ENCODE peak calls at places on chromosomes 16 and 17, in nine cellular contexts. One of them, this sample, is unnamed.

GRCh38 chr17:6453279-6454024 is 9.2 kb downstream of the PIMREG start:
- DNase-seq in activated T-helper 2 cell treated with anti-CD3 and anti-CD28 coated beads, Interferon-gamma antibody, Interleukin-2, Interleukin-4, amounts not matched to agents 10 μg/mL and 5 μg/mL and 100 μg/mL, durations not matched to agents 14 hours and 24 hours and 36 hours: no peak
- DNase-seq in activated naive CD4-positive, alpha-beta T cell treated with anti-CD3 and anti-CD28 coated beads, Interleukin-2, amount 50 U/mL, for 72 hours: no peak
- DNase-seq in Right ventricle myocardium superior: no peak
- DNase-seq in anterior cingulate cortex: no peak
- DNase-seq in effector CD4-positive, alpha-beta T cell: no peak
- DNase-seq in cardiac muscle cell: no peak
- DNase-seq in activated CD4-positive, alpha-beta T cell treated with anti-CD3 and anti-CD28 coated beads for 1 hour: no peak
- DNase-seq in stimulated activated CD8-positive, alpha-beta memory T cell treated with anti-CD3 and anti-CD28 coated beads, Interleukin-15, amount 100 ng/mL, for 4 hours: no peak
- DNase-seq in this sample: no peak

GRCh38 chr16:89383095-89384003 is 107.0 kb downstream of the ANKRD11 start:
- DNase-seq in activated CD4-positive, alpha-beta T cell treated with anti-CD3 and anti-CD28 coated beads for 1 hour: no peak
- DNase-seq in effector CD4-positive, alpha-beta T cell: no peak
- DNase-seq in activated naive CD4-positive, alpha-beta T cell treated with anti-CD3 and anti-CD28 coated beads, Interleukin-2, amount 50 U/mL, for 72 hours: no peak
- DNase-seq in stimulated activated CD8-positive, alpha-beta memory T cell treated with anti-CD3 and anti-CD28 coated beads, Interleukin-15, amount 100 ng/mL, for 4 hours: no peak
- DNase-seq in activated T-helper 2 cell treated with anti-CD3 and anti-CD28 coated beads, Interferon-gamma antibody, Interleukin-2, Interleukin-4, amounts not matched to agents 10 μg/mL and 5 μg/mL and 100 μg/mL, durations not matched to agents 14 hours and 24 hours and 36 hours: no peak
- DNase-seq in Right ventricle myocardium superior: peak; percentile 66
- DNase-seq in cardiac muscle cell: peak; percentile 65
- DNase-seq in anterior cingulate cortex: no peak
- DNase-seq in this sample: no peak

GRCh38 chr16:67024384-67024896 is 4.5 kb upstream of the CBFB start:
- DNase-seq in Right ventricle myocardium superior: no peak
- DNase-seq in cardiac muscle cell: no peak
- DNase-seq in activated naive CD4-positive, alpha-beta T cell treated with anti-CD3 and anti-CD28 coated beads, Interleukin-2, amount 50 U/mL, for 72 hours: no peak
- DNase-seq in activated T-helper 2 cell treated with anti-CD3 and anti-CD28 coated beads, Interferon-gamma antibody, Interleukin-2, Interleukin-4, amounts not matched to agents 10 μg/mL and 5 μg/mL and 100 μg/mL, durations not matched to agents 14 hours and 24 hours and 36 hours: no peak
- DNase-seq in stimulated activated CD8-positive, alpha-beta memory T cell treated with anti-CD3 and anti-CD28 coated beads, Interleukin-15, amount 100 ng/mL, for 4 hours: no peak
- DNase-seq in anterior cingulate cortex: no peak
- DNase-seq in effector CD4-positive, alpha-beta T cell: no peak
- DNase-seq in activated CD4-positive, alpha-beta T cell treated with anti-CD3 and anti-CD28 coated beads for 1 hour: no peak
- DNase-seq in this sample: no peak

GRCh38 chr16:49921791-49922456 is 66.0 kb upstream of the ZNF423 start:
- DNase-seq in cardiac muscle cell: peak; percentile 69
- DNase-seq in stimulated activated CD8-positive, alpha-beta memory T cell treated with anti-CD3 and anti-CD28 coated beads, Interleukin-15, amount 100 ng/mL, for 4 hours: no peak
- DNase-seq in activated T-helper 2 cell treated with anti-CD3 and anti-CD28 coated beads, Interferon-gamma antibody, Interleukin-2, Interleukin-4, amounts not matched to agents 10 μg/mL and 5 μg/mL and 100 μg/mL, durations not matched to agents 14 hours and 24 hours and 36 hours: peak; percentile 23
- DNase-seq in anterior cingulate cortex: peak; percentile 33
- DNase-seq in activated CD4-positive, alpha-beta T cell treated with anti-CD3 and anti-CD28 coated beads for 1 hour: peak; percentile 14
- DNase-seq in activated naive CD4-positive, alpha-beta T cell treated with anti-CD3 and anti-CD28 coated beads, Interleukin-2, amount 50 U/mL, for 72 hours: no peak
- DNase-seq in Right ventricle myocardium superior: peak; percentile 60
- DNase-seq in effector CD4-positive, alpha-beta T cell: no peak
- DNase-seq in this sample: no peak

GRCh38 chr17:60086822-60087591 is 8.3 kb upstream of the HEATR6 start:
- DNase-seq in anterior cingulate cortex: no peak
- DNase-seq in activated T-helper 2 cell treated with anti-CD3 and anti-CD28 coated beads, Interferon-gamma antibody, Interleukin-2, Interleukin-4, amounts not matched to agents 10 μg/mL and 5 μg/mL and 100 μg/mL, durations not matched to agents 14 hours and 24 hours and 36 hours: no peak
- DNase-seq in stimulated activated CD8-positive, alpha-beta memory T cell treated with anti-CD3 and anti-CD28 coated beads, Interleukin-15, amount 100 ng/mL, for 4 hours: no peak
- DNase-seq in effector CD4-positive, alpha-beta T cell: no peak
- DNase-seq in activated CD4-positive, alpha-beta T cell treated with anti-CD3 and anti-CD28 coated beads for 1 hour: no peak
- DNase-seq in Right ventricle myocardium superior: no peak
- DNase-seq in activated naive CD4-positive, alpha-beta T cell treated with anti-CD3 and anti-CD28 coated beads, Interleukin-2, amount 50 U/mL, for 72 hours: no peak
- DNase-seq in cardiac muscle cell: peak; percentile 38
- DNase-seq in this sample: peak; percentile 16

GRCh38 chr17:79797492-79798295 is 817 bp upstream of the CBX8 start:
- DNase-seq in activated CD4-positive, alpha-beta T cell treated with anti-CD3 and anti-CD28 coated beads for 1 hour: no peak
- DNase-seq in Right ventricle myocardium superior: peak; percentile 51
- DNase-seq in cardiac muscle cell: no peak
- DNase-seq in anterior cingulate cortex: no peak
- DNase-seq in stimulated activated CD8-positive, alpha-beta memory T cell treated with anti-CD3 and anti-CD28 coated beads, Interleukin-15, amount 100 ng/mL, for 4 hours: no peak
- DNase-seq in activated T-helper 2 cell treated with anti-CD3 and anti-CD28 coated beads, Interferon-gamma antibody, Interleukin-2, Interleukin-4, amounts not matched to agents 10 μg/mL and 5 μg/mL and 100 μg/mL, durations not matched to agents 14 hours and 24 hours and 36 hours: no peak
- DNase-seq in effector CD4-positive, alpha-beta T cell: no peak
- DNase-seq in activated naive CD4-positive, alpha-beta T cell treated with anti-CD3 and anti-CD28 coated beads, Interleukin-2, amount 50 U/mL, for 72 hours: no peak
- DNase-seq in this sample: no peak

GRCh38 chr16:88451586-88452484 is 1.2 kb upstream of the ZFPM1 start:
- DNase-seq in activated T-helper 2 cell treated with anti-CD3 and anti-CD28 coated beads, Interferon-gamma antibody, Interleukin-2, Interleukin-4, amounts not matched to agents 10 μg/mL and 5 μg/mL and 100 μg/mL, durations not matched to agents 14 hours and 24 hours and 36 hours: no peak
- DNase-seq in anterior cingulate cortex: no peak
- DNase-seq in Right ventricle myocardium superior: no peak
- DNase-seq in activated naive CD4-positive, alpha-beta T cell treated with anti-CD3 and anti-CD28 coated beads, Interleukin-2, amount 50 U/mL, for 72 hours: peak; percentile 64
- DNase-seq in cardiac muscle cell: no peak
- DNase-seq in stimulated activated CD8-positive, alpha-beta memory T cell treated with anti-CD3 and anti-CD28 coated beads, Interleukin-15, amount 100 ng/mL, for 4 hours: no peak
- DNase-seq in effector CD4-positive, alpha-beta T cell: peak; percentile 29
- DNase-seq in activated CD4-positive, alpha-beta T cell treated with anti-CD3 and anti-CD28 coated beads for 1 hour: no peak
- DNase-seq in this sample: no peak

GRCh38 chr17:49787932-49788442 is 494 bp upstream of the KAT7 start:
- DNase-seq in effector CD4-positive, alpha-beta T cell: peak; percentile 4
- DNase-seq in cardiac muscle cell: no peak
- DNase-seq in activated CD4-positive, alpha-beta T cell treated with anti-CD3 and anti-CD28 coated beads for 1 hour: no peak
- DNase-seq in anterior cingulate cortex: peak; percentile 22
- DNase-seq in stimulated activated CD8-positive, alpha-beta memory T cell treated with anti-CD3 and anti-CD28 coated beads, Interleukin-15, amount 100 ng/mL, for 4 hours: no peak
- DNase-seq in activated naive CD4-positive, alpha-beta T cell treated with anti-CD3 and anti-CD28 coated beads, Interleukin-2, amount 50 U/mL, for 72 hours: no peak
- DNase-seq in activated T-helper 2 cell treated with anti-CD3 and anti-CD28 coated beads, Interferon-gamma antibody, Interleukin-2, Interleukin-4, amounts not matched to agents 10 μg/mL and 5 μg/mL and 100 μg/mL, durations not matched to agents 14 hours and 24 hours and 36 hours: no peak
- DNase-seq in Right ventricle myocardium superior: no peak
- DNase-seq in this sample: no peak

GRCh38 chr16:58501242-58502131 is 1.5 kb downstream of the NDRG4 start:
- DNase-seq in effector CD4-positive, alpha-beta T cell: peak; percentile 40
- DNase-seq in Right ventricle myocardium superior: no peak
- DNase-seq in cardiac muscle cell: no peak
- DNase-seq in anterior cingulate cortex: peak; percentile 79
- DNase-seq in activated CD4-positive, alpha-beta T cell treated with anti-CD3 and anti-CD28 coated beads for 1 hour: peak; percentile 34
- DNase-seq in stimulated activated CD8-positive, alpha-beta memory T cell treated with anti-CD3 and anti-CD28 coated beads, Interleukin-15, amount 100 ng/mL, for 4 hours: no peak
- DNase-seq in activated naive CD4-positive, alpha-beta T cell treated with anti-CD3 and anti-CD28 coated beads, Interleukin-2, amount 50 U/mL, for 72 hours: peak; percentile 55
- DNase-seq in activated T-helper 2 cell treated with anti-CD3 and anti-CD28 coated beads, Interferon-gamma antibody, Interleukin-2, Interleukin-4, amounts not matched to agents 10 μg/mL and 5 μg/mL and 100 μg/mL, durations not matched to agents 14 hours and 24 hours and 36 hours: no peak
- DNase-seq in this sample: no peak

GRCh38 chr17:10842658-10843057 is 4.8 kb upstream of the PIRT start:
- DNase-seq in activated T-helper 2 cell treated with anti-CD3 and anti-CD28 coated beads, Interferon-gamma antibody, Interleukin-2, Interleukin-4, amounts not matched to agents 10 μg/mL and 5 μg/mL and 100 μg/mL, durations not matched to agents 14 hours and 24 hours and 36 hours: no peak
- DNase-seq in cardiac muscle cell: no peak
- DNase-seq in anterior cingulate cortex: peak; percentile 52
- DNase-seq in stimulated activated CD8-positive, alpha-beta memory T cell treated with anti-CD3 and anti-CD28 coated beads, Interleukin-15, amount 100 ng/mL, for 4 hours: no peak
- DNase-seq in effector CD4-positive, alpha-beta T cell: no peak
- DNase-seq in activated naive CD4-positive, alpha-beta T cell treated with anti-CD3 and anti-CD28 coated beads, Interleukin-2, amount 50 U/mL, for 72 hours: no peak
- DNase-seq in Right ventricle myocardium superior: no peak
- DNase-seq in activated CD4-positive, alpha-beta T cell treated with anti-CD3 and anti-CD28 coated beads for 1 hour: no peak
- DNase-seq in this sample: no peak

GRCh38 chr17:30450125-30451027 is 26.8 kb upstream of the GOSR1 start:
- DNase-seq in stimulated activated CD8-positive, alpha-beta memory T cell treated with anti-CD3 and anti-CD28 coated beads, Interleukin-15, amount 100 ng/mL, for 4 hours: no peak
- DNase-seq in Right ventricle myocardium superior: no peak
- DNase-seq in effector CD4-positive, alpha-beta T cell: no peak
- DNase-seq in cardiac muscle cell: peak; percentile 50
- DNase-seq in activated CD4-positive, alpha-beta T cell treated with anti-CD3 and anti-CD28 coated beads for 1 hour: no peak
- DNase-seq in activated naive CD4-positive, alpha-beta T cell treated with anti-CD3 and anti-CD28 coated beads, Interleukin-2, amount 50 U/mL, for 72 hours: no peak
- DNase-seq in activated T-helper 2 cell treated with anti-CD3 and anti-CD28 coated beads, Interferon-gamma antibody, Interleukin-2, Interleukin-4, amounts not matched to agents 10 μg/mL and 5 μg/mL and 100 μg/mL, durations not matched to agents 14 hours and 24 hours and 36 hours: no peak
- DNase-seq in anterior cingulate cortex: no peak
- DNase-seq in this sample: no peak

GRCh38 chr16:10906914-10907756 is 30.1 kb downstream of the CIITA start:
- DNase-seq in activated naive CD4-positive, alpha-beta T cell treated with anti-CD3 and anti-CD28 coated beads, Interleukin-2, amount 50 U/mL, for 72 hours: no peak
- DNase-seq in Right ventricle myocardium superior: peak; percentile 74
- DNase-seq in anterior cingulate cortex: peak; percentile 19
- DNase-seq in stimulated activated CD8-positive, alpha-beta memory T cell treated with anti-CD3 and anti-CD28 coated beads, Interleukin-15, amount 100 ng/mL, for 4 hours: no peak
- DNase-seq in activated T-helper 2 cell treated with anti-CD3 and anti-CD28 coated beads, Interferon-gamma antibody, Interleukin-2, Interleukin-4, amounts not matched to agents 10 μg/mL and 5 μg/mL and 100 μg/mL, durations not matched to agents 14 hours and 24 hours and 36 hours: no peak
- DNase-seq in activated CD4-positive, alpha-beta T cell treated with anti-CD3 and anti-CD28 coated beads for 1 hour: no peak
- DNase-seq in effector CD4-positive, alpha-beta T cell: no peak
- DNase-seq in cardiac muscle cell: no peak
- DNase-seq in this sample: no peak

GRCh38 chr17:60173304-60173807 is 23.6 kb downstream of the CA4 start:
- DNase-seq in activated naive CD4-positive, alpha-beta T cell treated with anti-CD3 and anti-CD28 coated beads, Interleukin-2, amount 50 U/mL, for 72 hours: no peak
- DNase-seq in effector CD4-positive, alpha-beta T cell: no peak
- DNase-seq in activated CD4-positive, alpha-beta T cell treated with anti-CD3 and anti-CD28 coated beads for 1 hour: no peak
- DNase-seq in anterior cingulate cortex: no peak
- DNase-seq in activated T-helper 2 cell treated with anti-CD3 and anti-CD28 coated beads, Interferon-gamma antibody, Interleukin-2, Interleukin-4, amounts not matched to agents 10 μg/mL and 5 μg/mL and 100 μg/mL, durations not matched to agents 14 hours and 24 hours and 36 hours: no peak
- DNase-seq in cardiac muscle cell: peak; percentile 29
- DNase-seq in Right ventricle myocardium superior: no peak
- DNase-seq in stimulated activated CD8-positive, alpha-beta memory T cell treated with anti-CD3 and anti-CD28 coated beads, Interleukin-15, amount 100 ng/mL, for 4 hours: no peak
- DNase-seq in this sample: no peak